ENCODE peak calls at places on chromosomes 5 and 9, in four cellular contexts. I is neural progenitor cell; O is CD4-positive, CD25-positive, alpha-beta regulatory T cell; G is pancreas. L is an unnamed sample.
A peak's percentile ranks its signal among the peaks of the same experiment; 100 is the strongest.

GRCh38 chr5:122076669-122077450 is 1.2 kb downstream of the LOX start:
- DNase-seq in I (peak; percentile 82), O (no peak), G (peak; percentile 85), L (peak; percentile 71)

GRCh38 chr9:105116047-105116868 is 128.2 kb upstream of the SLC44A1 start:
- DNase-seq in I (peak; percentile 59), O (no peak), G (no peak), L (no peak)

GRCh38 chr5:129204525-129204924 is 110.0 kb downstream of the ISOC1 start:
- DNase-seq in I (no peak), O (no peak), G (no peak), L (no peak)

GRCh38 chr5:3619584-3619983 is 24.0 kb downstream of the IRX1 start:
- DNase-seq in I (no peak), O (no peak), G (no peak), L (no peak)

GRCh38 chr5:96381526-96381925 is 51.5 kb downstream of the PCSK1 start:
- DNase-seq in I (peak; percentile 29), O (no peak), G (no peak), L (no peak)

GRCh38 chr9:120868339-120868675 is 8.7 kb downstream of the PHF19 start:
- DNase-seq in I (no peak), O (no peak), G (no peak), L (no peak)

GRCh38 chr5:180593446-180594206 is 2.3 kb upstream of the SCGB3A1 start:
- DNase-seq in I (no peak), O (no peak), G (no peak), L (no peak)

GRCh38 chr9:9949368-9949767 is 663.4 kb downstream of the PTPRD start:
- DNase-seq in I (no peak), O (no peak), G (no peak), L (no peak)

GRCh38 chr5:133789428-133789827 is 177.1 kb upstream of the FSTL4 start:
- DNase-seq in I (no peak), O (no peak), G (no peak), L (no peak)

GRCh38 chr5:43020294-43020711 is 19.8 kb downstream of the ANXA2R start:
- DNase-seq in I (peak; percentile 70), O (no peak), G (no peak), L (no peak)

GRCh38 chr5:13478831-13479465 is 465.5 kb downstream of the DNAH5 start:
- DNase-seq in I (peak; percentile 73), O (no peak), G (no peak), L (no peak)

GRCh38 chr9:61665330-61665751 is 475.5 kb downstream of the SPATA31A7 start:
- DNase-seq in I (no peak), O (no peak), G (no peak), L (no peak)
- H3K27me3 ChIP-seq in I (no peaks in the 10 kb centered on the region), O (no peaks in the 10 kb centered on the region), G (no peaks in the 10 kb centered on the region), L (no peaks in the 10 kb centered on the region)

GRCh38 chr5:76820491-76820890 is 1.7 kb downstream of the F2RL1 start:
- DNase-seq in I (no peak), O (no peak), G (no peak), L (no peak)
- H3K27me3 ChIP-seq in I (peaks cover 27% of the 10 kb centered on the region), O (peaks cover 5% of the 10 kb centered on the region), G (no peaks in the 10 kb centered on the region), L (peaks cover 59% of the 10 kb centered on the region)

GRCh38 chr9:132157347-132158116 is 4.3 kb upstream of the NTNG2 start:
- DNase-seq in I (no peak), O (no peak), G (no peak), L (no peak)

GRCh38 chr9:132154925-132155324 is 6.9 kb upstream of the NTNG2 start:
- DNase-seq in I (no peak), O (no peak), G (no peak), L (no peak)

GRCh38 chr9:132155514-132155913 is 6.3 kb upstream of the NTNG2 start:
- DNase-seq in I (no peak), O (no peak), G (no peak), L (no peak)

GRCh38 chr9:132152231-132152630 is 9.6 kb upstream of the NTNG2 start:
- DNase-seq in I (no peak), O (no peak), G (no peak), L (no peak)

GRCh38 chr9:132156256-132156655 is 5.6 kb upstream of the NTNG2 start:
- DNase-seq in I (no peak), O (no peak), G (no peak), L (no peak)
- H3K27me3 ChIP-seq in I (peaks cover 68% of the 10 kb centered on the region), O (no peaks in the 10 kb centered on the region), G (no peaks in the 10 kb centered on the region), L (peaks cover 97% of the 10 kb centered on the region)

GRCh38 chr9:137054932-137055384 is 1.1 kb upstream of the ENTPD2 start:
- DNase-seq in I (no peak), O (no peak), G (peak; percentile 74), L (no peak)
- H3K27me3 ChIP-seq in I (peaks cover 83% of the 10 kb centered on the region), O (peaks cover 3% of the 10 kb centered on the region), G (no peaks in the 10 kb centered on the region), L (peaks cover 48% of the 10 kb centered on the region)

DNA sequence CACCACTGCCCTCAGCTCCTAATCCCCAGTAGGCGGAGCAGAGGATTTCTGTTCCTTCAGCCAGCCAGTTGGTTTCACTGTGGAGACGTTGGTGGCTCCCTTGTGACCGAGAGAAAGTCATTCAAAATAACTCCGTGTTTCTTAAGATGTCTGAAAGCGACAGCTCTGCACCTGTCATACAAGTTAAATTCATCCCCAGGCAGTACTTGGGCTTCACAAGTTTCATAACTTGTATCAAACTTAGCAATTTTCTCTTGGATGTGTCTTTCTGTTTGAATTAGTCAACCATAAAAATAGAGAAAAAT is 410 bp upstream of the CDKN2B start:
- DNase-seq in I (no peak), O (no peak), G (no peak), L (no peak)
- H3K27me3 ChIP-seq in I (peaks cover 78% of the 10 kb centered on the region), O (peaks cover 36% of the 10 kb centered on the region), G (no peaks in the 10 kb centered on the region), L (peaks cover 35% of the 10 kb centered on the region)

GRCh38 chr5:174687503-174687902 is 36.9 kb upstream of the MSX2 start:
- DNase-seq in I (no peak), O (no peak), G (no peak), L (no peak)

GRCh38 chr5:174692381-174692780 is 32.0 kb upstream of the MSX2 start:
- DNase-seq in I (peak; percentile 24), O (no peak), G (no peak), L (no peak)

GRCh38 chr5:174692982-174693422 is 31.4 kb upstream of the MSX2 start:
- DNase-seq in I (peak; percentile 88), O (no peak), G (no peak), L (no peak)

GRCh38 chr5:174690256-174690655 is 34.1 kb upstream of the MSX2 start:
- DNase-seq in I (peak; percentile 53), O (no peak), G (no peak), L (no peak)

GRCh38 chr5:174688441-174689354 is 35.7 kb upstream of the MSX2 start:
- DNase-seq in I (peak; percentile 57), O (no peak), G (no peak), L (no peak)
- H3K27me3 ChIP-seq in I (peaks cover 33% of the 10 kb centered on the region), O (peaks cover 22% of the 10 kb centered on the region), G (no peaks in the 10 kb centered on the region), L (peaks cover 100% of the 10 kb centered on the region)

GRCh38 chr5:55222061-55222818 is 4.9 kb downstream of the MCIDAS start:
- DNase-seq in I (peak; percentile 23), O (no peak), G (peak; percentile 56), L (no peak)
- H3K27me3 ChIP-seq in I (peaks cover 99% of the 10 kb centered on the region), O (peaks cover 57% of the 10 kb centered on the region), G (no peaks in the 10 kb centered on the region), L (peaks cover 100% of the 10 kb centered on the region)